ENCODE peak calls at places on chromosomes 11 and 22, in ten cellular contexts. J, I, Y, P, S, G, E, H, Q and R are unnamed samples.

GRCh38 chr11:2559527-2560311 is 114.9 kb downstream of the KCNQ1 start:
- DNase-seq in H (no peak), P (no peak), S (no peak), Y (no peak), G (no peak), Q (no peak), J (no peak), E (no peak), I (no peak), R (no peak)

GRCh38 chr11:106398396-106399074 is 321.1 kb downstream of the AASDHPPT start:
- DNase-seq in S (no peak), Y (no peak), E (no peak), I (peak), G (no peak), P (no peak), H (peak), Q (no peak), J (peak), R (no peak)

GRCh38 chr11:72432347-72433287 is 1.7 kb downstream of the CLPB start:
- DNase-seq in P (no peak), J (no peak), I (no peak), G (no peak), E (no peak), H (peak), Y (no peak), Q (no peak), S (peak), R (no peak)

GRCh38 chr22:47914481-47915097 is 1152.1 kb downstream of the TBC1D22A start:
- DNase-seq in I (no peak), H (no peak), G (no peak), Q (no peak), Y (no peak), J (no peak), S (no peak), E (no peak), P (no peak), R (no peak)

GRCh38 chr11:59707371-59707770 is 6.3 kb downstream of the OR10V1 start:
- DNase-seq in Q (no peak), G (no peak), E (no peak), J (no peak), P (no peak), Y (no peak), H (no peak), S (no peak), I (no peak), R (no peak)

GRCh38 chr11:44005076-44005800 is 42.5 kb upstream of the ACCSL start:
- DNase-seq in Q (no peak), P (peak), S (no peak), H (no peak), I (no peak), Y (no peak), J (no peak), E (no peak), G (no peak), R (no peak)

GRCh38 chr11:48087974-48088681 is 107.8 kb downstream of the PTPRJ start:
- DNase-seq in J (no peak), S (no peak), H (no peak), I (no peak), Q (peak), E (no peak), Y (no peak), G (no peak), P (no peak), R (peak)

GRCh38 chr11:67456068-67456705 is 1.0 kb downstream of the CABP4 start:
- DNase-seq in Y (no peak), J (no peak), E (no peak), S (no peak), G (no peak), P (no peak), I (no peak), Q (no peak), H (no peak), R (no peak)

GRCh38 chr11:48088682-48089050 is 108.3 kb downstream of the PTPRJ start:
- DNase-seq in P (no peak), S (no peak), J (no peak), H (no peak), G (peak), I (no peak), E (no peak), Y (no peak), Q (peak), R (no peak)

GRCh38 chr11:2792376-2793250 is 92.8 kb upstream of the KCNQ1OT1 start:
- DNase-seq in E (no peak), Q (no peak), G (no peak), I (no peak), H (no peak), S (no peak), J (peak), Y (no peak), P (peak), R (peak)

GRCh38 chr11:74276581-74276980 is 34.9 kb downstream of the P4HA3 start:
- DNase-seq in I (no peak), P (no peak), Q (no peak), S (no peak), G (no peak), Y (no peak), H (peak), E (no peak), J (peak), R (no peak)

GRCh38 chr11:68113986-68114385 is 7.2 kb downstream of the CHKA start:
- DNase-seq in G (peak), P (no peak), H (peak), J (no peak), E (no peak), Y (no peak), I (no peak), S (no peak), Q (no peak), R (no peak)

GRCh38 chr11:7571640-7572000 is 57.8 kb downstream of the PPFIBP2 start:
- DNase-seq in P (peak), S (peak), E (no peak), Y (no peak), J (peak), H (peak), I (peak), G (peak), Q (peak), R (peak)

GRCh38 chr11:13073119-13073981 is 64.2 kb downstream of the RASSF10 start:
- DNase-seq in I (peak), E (no peak), G (peak), S (no peak), Y (peak), H (peak), P (no peak), Q (no peak), J (peak), R (no peak)

GRCh38 chr11:128472128-128473110 is 114.9 kb downstream of the ETS1 start:
- DNase-seq in S (peak), Y (no peak), I (no peak), P (no peak), G (peak), Q (no peak), E (no peak), H (peak), J (peak), R (peak)

GRCh38 chr11:60129853-60130252 is 41.4 kb downstream of the MS4A2 start:
- DNase-seq in E (no peak), J (no peak), Q (no peak), Y (no peak), G (no peak), I (no peak), P (no peak), S (no peak), H (no peak), R (peak)

GRCh38 chr11:61694971-61695706 is 14.9 kb downstream of the DAGLA start:
- DNase-seq in Y (no peak), G (no peak), J (peak), H (no peak), E (no peak), S (no peak), I (no peak), P (no peak), Q (peak), R (peak)

GRCh38 chr11:130547761-130548490 is 99.5 kb downstream of the ADAMTS15 start:
- DNase-seq in G (no peak), S (no peak), Q (no peak), E (no peak), I (no peak), Y (no peak), J (no peak), H (no peak), P (no peak), R (no peak)

GRCh38 chr11:29554000-29554399 is 462.8 kb downstream of the KCNA4 start:
- DNase-seq in G (no peak), J (no peak), Q (no peak), E (no peak), Y (no peak), I (no peak), P (no peak), S (no peak), H (no peak), R (no peak)

GRCh38 chr11:38835986-38836385 is 2237.9 kb upstream of the RAG2 start:
- DNase-seq in J (no peak), Y (no peak), Q (no peak), H (no peak), P (no peak), E (no peak), S (no peak), I (no peak), G (no peak), R (no peak)

GRCh38 chr11:12016246-12016645 is 7.8 kb upstream of the DKK3 start:
- DNase-seq in H (no peak), G (no peak), E (no peak), Y (no peak), J (no peak), Q (no peak), S (no peak), I (no peak), P (no peak), R (no peak)